ENCODE peak calls at places on chromosomes 12 and 14, in eight cellular contexts. One of them, this sample, is unnamed.

GRCh38 chr14:55553791-55554190 is 26.2 kb upstream of the KTN1 start:
- DNase-seq in amygdala: no peak
- DNase-seq in SW 1271: no peak
- DNase-seq in SHP77: no peak
- DNase-seq in posterior cingulate gyrus: no peak
- DNase-seq in CD4-positive, CD25-positive, alpha-beta regulatory T cell: no peak
- DNase-seq in D341Med: no peak
- DNase-seq in caudate nucleus: no peak
- DNase-seq in this sample: no peak

GRCh38 chr12:131754184-131754583 is 43.3 kb downstream of the SFSWAP start:
- DNase-seq in amygdala: no peak
- DNase-seq in SW 1271: no peak
- DNase-seq in SHP77: no peak
- DNase-seq in posterior cingulate gyrus: no peak
- DNase-seq in CD4-positive, CD25-positive, alpha-beta regulatory T cell: no peak
- DNase-seq in D341Med: no peak
- DNase-seq in caudate nucleus: no peak
- DNase-seq in this sample: no peak

GRCh38 chr12:103771466-103771865 is 69.6 kb downstream of the NT5DC3 start:
- DNase-seq in amygdala: no peak
- DNase-seq in SW 1271: no peak
- DNase-seq in SHP77: no peak
- DNase-seq in posterior cingulate gyrus: no peak
- DNase-seq in CD4-positive, CD25-positive, alpha-beta regulatory T cell: no peak
- DNase-seq in D341Med: peak
- DNase-seq in caudate nucleus: no peak
- DNase-seq in this sample: no peak

GRCh38 chr12:94667031-94667540 is 16.7 kb upstream of the TMCC3 start:
- DNase-seq in amygdala: no peak
- DNase-seq in SW 1271: no peak
- DNase-seq in SHP77: no peak
- DNase-seq in posterior cingulate gyrus: no peak
- DNase-seq in CD4-positive, CD25-positive, alpha-beta regulatory T cell: no peak
- DNase-seq in D341Med: no peak
- DNase-seq in caudate nucleus: no peak
- DNase-seq in this sample: no peak

GRCh38 chr14:88380405-88380804 is 5.1 kb upstream of the SPATA7 start:
- DNase-seq in amygdala: no peak
- DNase-seq in SW 1271: no peak
- DNase-seq in SHP77: peak
- DNase-seq in posterior cingulate gyrus: no peak
- DNase-seq in CD4-positive, CD25-positive, alpha-beta regulatory T cell: no peak
- DNase-seq in D341Med: no peak
- DNase-seq in caudate nucleus: no peak
- DNase-seq in this sample: no peak

GRCh38 chr12:125220404-125221273 is 155.4 kb downstream of the AACS start:
- DNase-seq in amygdala: no peak
- DNase-seq in SW 1271: no peak
- DNase-seq in SHP77: peak
- DNase-seq in posterior cingulate gyrus: no peak
- DNase-seq in CD4-positive, CD25-positive, alpha-beta regulatory T cell: no peak
- DNase-seq in D341Med: peak
- DNase-seq in caudate nucleus: no peak
- DNase-seq in this sample: no peak

GRCh38 chr14:89351364-89351957 is 65.6 kb downstream of the FOXN3 start:
- DNase-seq in amygdala: no peak
- DNase-seq in SW 1271: no peak
- DNase-seq in SHP77: peak
- DNase-seq in posterior cingulate gyrus: no peak
- DNase-seq in CD4-positive, CD25-positive, alpha-beta regulatory T cell: peak
- DNase-seq in D341Med: no peak
- DNase-seq in caudate nucleus: no peak
- DNase-seq in this sample: no peak

GRCh38 chr12:98893126-98893525 is 248.0 kb downstream of the APAF1 start:
- DNase-seq in amygdala: no peak
- DNase-seq in SW 1271: no peak
- DNase-seq in SHP77: no peak
- DNase-seq in posterior cingulate gyrus: no peak
- DNase-seq in CD4-positive, CD25-positive, alpha-beta regulatory T cell: no peak
- DNase-seq in D341Med: no peak
- DNase-seq in caudate nucleus: no peak
- DNase-seq in this sample: no peak

GRCh38 chr12:105106621-105107020 is 910 bp upstream of the WASHC4 start:
- DNase-seq in amygdala: no peak
- DNase-seq in SW 1271: no peak
- DNase-seq in SHP77: no peak
- DNase-seq in posterior cingulate gyrus: no peak
- DNase-seq in CD4-positive, CD25-positive, alpha-beta regulatory T cell: no peak
- DNase-seq in D341Med: no peak
- DNase-seq in caudate nucleus: no peak
- DNase-seq in this sample: no peak

GRCh38 chr12:56994231-56994746 is 12.1 kb downstream of the ZBTB39 start:
- DNase-seq in amygdala: no peak
- DNase-seq in SW 1271: no peak
- DNase-seq in SHP77: no peak
- DNase-seq in posterior cingulate gyrus: no peak
- DNase-seq in CD4-positive, CD25-positive, alpha-beta regulatory T cell: no peak
- DNase-seq in D341Med: no peak
- DNase-seq in caudate nucleus: no peak
- DNase-seq in this sample: peak

GRCh38 chr14:66234411-66234810 is 251.8 kb upstream of the CCDC196 start:
- DNase-seq in amygdala: no peak
- DNase-seq in SW 1271: no peak
- DNase-seq in SHP77: no peak
- DNase-seq in posterior cingulate gyrus: no peak
- DNase-seq in CD4-positive, CD25-positive, alpha-beta regulatory T cell: no peak
- DNase-seq in D341Med: no peak
- DNase-seq in caudate nucleus: no peak
- DNase-seq in this sample: no peak

GRCh38 chr14:31492759-31493498 is 5.1 kb upstream of the GPR33 start:
- DNase-seq in amygdala: no peak
- DNase-seq in SW 1271: no peak
- DNase-seq in SHP77: no peak
- DNase-seq in posterior cingulate gyrus: no peak
- DNase-seq in CD4-positive, CD25-positive, alpha-beta regulatory T cell: no peak
- DNase-seq in D341Med: no peak
- DNase-seq in caudate nucleus: no peak
- DNase-seq in this sample: no peak

GRCh38 chr12:54448344-54448743 is 25.1 kb downstream of the GTSF1 start:
- DNase-seq in amygdala: no peak
- DNase-seq in SW 1271: no peak
- DNase-seq in SHP77: no peak
- DNase-seq in posterior cingulate gyrus: no peak
- DNase-seq in CD4-positive, CD25-positive, alpha-beta regulatory T cell: no peak
- DNase-seq in D341Med: no peak
- DNase-seq in caudate nucleus: no peak
- DNase-seq in this sample: no peak

GRCh38 chr12:68815928-68816800 is 8.2 kb downstream of the MDM2 start:
- DNase-seq in amygdala: no peak
- DNase-seq in SW 1271: no peak
- DNase-seq in SHP77: no peak
- DNase-seq in posterior cingulate gyrus: no peak
- DNase-seq in CD4-positive, CD25-positive, alpha-beta regulatory T cell: no peak
- DNase-seq in D341Med: no peak
- DNase-seq in caudate nucleus: no peak
- DNase-seq in this sample: no peak

GRCh38 chr12:2925322-2925995 is 33.7 kb upstream of the TEAD4 start:
- DNase-seq in amygdala: no peak
- DNase-seq in SW 1271: no peak
- DNase-seq in SHP77: no peak
- DNase-seq in posterior cingulate gyrus: no peak
- DNase-seq in CD4-positive, CD25-positive, alpha-beta regulatory T cell: no peak
- DNase-seq in D341Med: no peak
- DNase-seq in caudate nucleus: no peak
- DNase-seq in this sample: no peak

GRCh38 chr12:94192506-94192905 is 44.1 kb downstream of the PLXNC1 start:
- DNase-seq in amygdala: no peak
- DNase-seq in SW 1271: no peak
- DNase-seq in SHP77: no peak
- DNase-seq in posterior cingulate gyrus: no peak
- DNase-seq in CD4-positive, CD25-positive, alpha-beta regulatory T cell: no peak
- DNase-seq in D341Med: no peak
- DNase-seq in caudate nucleus: no peak
- DNase-seq in this sample: no peak

GRCh38 chr12:104877107-104877705 is 80.9 kb downstream of the SLC41A2 start:
- DNase-seq in amygdala: no peak
- DNase-seq in SW 1271: no peak
- DNase-seq in SHP77: peak
- DNase-seq in posterior cingulate gyrus: no peak
- DNase-seq in CD4-positive, CD25-positive, alpha-beta regulatory T cell: peak
- DNase-seq in D341Med: peak
- DNase-seq in caudate nucleus: no peak
- DNase-seq in this sample: no peak

GRCh38 chr12:82504411-82504810 is 146.1 kb downstream of the METTL25 start:
- DNase-seq in amygdala: no peak
- DNase-seq in SW 1271: no peak
- DNase-seq in SHP77: no peak
- DNase-seq in posterior cingulate gyrus: no peak
- DNase-seq in CD4-positive, CD25-positive, alpha-beta regulatory T cell: no peak
- DNase-seq in D341Med: no peak
- DNase-seq in caudate nucleus: no peak
- DNase-seq in this sample: no peak

GRCh38 chr12:57128519-57129247 is 400 bp downstream of the LRP1 start:
- DNase-seq in amygdala: no peak
- DNase-seq in SW 1271: no peak
- DNase-seq in SHP77: no peak
- DNase-seq in posterior cingulate gyrus: no peak
- DNase-seq in CD4-positive, CD25-positive, alpha-beta regulatory T cell: no peak
- DNase-seq in D341Med: no peak
- DNase-seq in caudate nucleus: no peak
- DNase-seq in this sample: no peak

GRCh38 chr14:61609143-61609851 is 86.0 kb upstream of the HIF1A start:
- DNase-seq in amygdala: peak
- DNase-seq in SW 1271: no peak
- DNase-seq in SHP77: peak
- DNase-seq in posterior cingulate gyrus: peak
- DNase-seq in CD4-positive, CD25-positive, alpha-beta regulatory T cell: no peak
- DNase-seq in D341Med: no peak
- DNase-seq in caudate nucleus: no peak
- DNase-seq in this sample: no peak

GRCh38 chr14:24612186-24612585 is 2.7 kb upstream of the GZMH start:
- DNase-seq in amygdala: no peak
- DNase-seq in SW 1271: no peak
- DNase-seq in SHP77: peak
- DNase-seq in posterior cingulate gyrus: no peak
- DNase-seq in CD4-positive, CD25-positive, alpha-beta regulatory T cell: no peak
- DNase-seq in D341Med: no peak
- DNase-seq in caudate nucleus: no peak
- DNase-seq in this sample: no peak

GRCh38 chr12:1584326-1584725 is 10.1 kb downstream of the FBXL14 start:
- DNase-seq in amygdala: no peak
- DNase-seq in SW 1271: no peak
- DNase-seq in SHP77: no peak
- DNase-seq in posterior cingulate gyrus: no peak
- DNase-seq in CD4-positive, CD25-positive, alpha-beta regulatory T cell: no peak
- DNase-seq in D341Med: no peak
- DNase-seq in caudate nucleus: no peak
- DNase-seq in this sample: no peak

GRCh38 chr14:104280085-104280901 is 141.9 kb downstream of the KIF26A start:
- DNase-seq in amygdala: no peak
- DNase-seq in SW 1271: no peak
- DNase-seq in SHP77: no peak
- DNase-seq in posterior cingulate gyrus: peak
- DNase-seq in CD4-positive, CD25-positive, alpha-beta regulatory T cell: no peak
- DNase-seq in D341Med: peak
- DNase-seq in caudate nucleus: no peak
- DNase-seq in this sample: no peak

GRCh38 chr12:2507811-2508210 is 287.0 kb upstream of the FKBP4 start:
- DNase-seq in amygdala: no peak
- DNase-seq in SW 1271: no peak
- DNase-seq in SHP77: no peak
- DNase-seq in posterior cingulate gyrus: no peak
- DNase-seq in CD4-positive, CD25-positive, alpha-beta regulatory T cell: no peak
- DNase-seq in D341Med: no peak
- DNase-seq in caudate nucleus: no peak
- DNase-seq in this sample: no peak

GRCh38 chr14:85280074-85280473 is 249.9 kb upstream of the FLRT2 start:
- DNase-seq in amygdala: no peak
- DNase-seq in SW 1271: no peak
- DNase-seq in SHP77: no peak
- DNase-seq in posterior cingulate gyrus: no peak
- DNase-seq in CD4-positive, CD25-positive, alpha-beta regulatory T cell: no peak
- DNase-seq in D341Med: no peak
- DNase-seq in caudate nucleus: no peak
- DNase-seq in this sample: no peak

GRCh38 chr14:28902930-28903329 is 136.3 kb downstream of the FOXG1 start:
- DNase-seq in amygdala: no peak
- DNase-seq in SW 1271: no peak
- DNase-seq in SHP77: no peak
- DNase-seq in posterior cingulate gyrus: no peak
- DNase-seq in CD4-positive, CD25-positive, alpha-beta regulatory T cell: no peak
- DNase-seq in D341Med: no peak
- DNase-seq in caudate nucleus: no peak
- DNase-seq in this sample: no peak

GRCh38 chr14:74347096-74347794 is 1.0 kb upstream of the VRTN start:
- DNase-seq in amygdala: no peak
- DNase-seq in SW 1271: no peak
- DNase-seq in SHP77: no peak
- DNase-seq in posterior cingulate gyrus: no peak
- DNase-seq in CD4-positive, CD25-positive, alpha-beta regulatory T cell: no peak
- DNase-seq in D341Med: no peak
- DNase-seq in caudate nucleus: no peak
- DNase-seq in this sample: no peak

GRCh38 chr12:34292736-34293625 is 270.7 kb downstream of the ALG10 start:
- DNase-seq in amygdala: no peak
- DNase-seq in SW 1271: no peak
- DNase-seq in SHP77: peak
- DNase-seq in posterior cingulate gyrus: peak
- DNase-seq in CD4-positive, CD25-positive, alpha-beta regulatory T cell: no peak
- DNase-seq in D341Med: no peak
- DNase-seq in caudate nucleus: no peak
- DNase-seq in this sample: no peak